ENCODE peak calls at places on chromosomes 1 and 21, in five cellular contexts. Z is neural crest cell, T is endothelial cell, C is A549, J is GM12864. U is an unnamed sample.

GRCh38 chr1:21337459-21337930 is 47.2 kb upstream of the ECE1 start:
- DNase-seq in Z (no peak), T (no peak), C (no peak), J (no peak), U (no peak)

GRCh38 chr1:78048446-78048845 is 2.7 kb downstream of the GIPC2 start:
- DNase-seq in Z (no peak), T (no peak), C (no peak), J (no peak), U (no peak)

GRCh38 chr1:216173315-216173714 is 249.9 kb downstream of the USH2A start:
- DNase-seq in Z (no peak), T (no peak), C (no peak), J (no peak), U (no peak)

GRCh38 chr1:198337886-198338285 is 181.1 kb downstream of the NEK7 start:
- DNase-seq in Z (no peak), T (no peak), C (no peak), J (no peak), U (no peak)

GRCh38 chr1:208654241-208654640 is 410.1 kb upstream of the PLXNA2 start:
- DNase-seq in Z (no peak), T (peak; percentile 17), C (peak; percentile 4), J (no peak), U (no peak)

GRCh38 chr1:19485362-19486187 is at the start of gene CAPZB:
- DNase-seq in Z (peak; percentile 84), T (peak; percentile 96), C (peak; percentile 83), J (no peak), U (peak; percentile 75)

GRCh38 chr1:231423648-231424047 is 1.6 kb upstream of the EGLN1 start:
- DNase-seq in Z (no peak), T (no peak), C (no peak), J (no peak), U (no peak)

GRCh38 chr1:40712997-40713396 is 21.5 kb downstream of the NFYC start:
- DNase-seq in Z (no peak), T (no peak), C (no peak), J (no peak), U (no peak)

GRCh38 chr21:35215870-35216269 is 166.8 kb upstream of the RUNX1 start:
- DNase-seq in Z (no peak), T (no peak), C (no peak), J (no peak), U (no peak)

GRCh38 chr1:76501136-76501535 is 366.1 kb upstream of the ST6GALNAC5 start:
- DNase-seq in Z (no peak), T (no peak), C (no peak), J (no peak), U (no peak)

GRCh38 chr1:94927405-94928175 is 680 bp upstream of the CNN3 start:
- DNase-seq in Z (no peak), T (no peak), C (no peak), J (no peak), U (no peak)

GRCh38 chr1:209610378-209610905 is 26.9 kb downstream of the CAMK1G start:
- DNase-seq in Z (no peak), T (no peak), C (no peak), J (no peak), U (no peak)

GRCh38 chr21:25558123-25558522 is 49.2 kb downstream of the MRPL39 start:
- DNase-seq in Z (no peak), T (no peak), C (no peak), J (no peak), U (no peak)

GRCh38 chr1:24856787-24857527 is 73.1 kb downstream of the RUNX3 start:
- DNase-seq in Z (no peak), T (no peak), C (no peak), J (no peak), U (no peak)

GRCh38 chr1:2255047-2255419 is 26.9 kb downstream of the SKI start:
- DNase-seq in Z (no peak), T (no peak), C (no peak), J (no peak), U (no peak)

GRCh38 chr1:27624467-27625233 is 10.3 kb downstream of the FGR start:
- DNase-seq in Z (no peak), T (no peak), C (no peak), J (no peak), U (no peak)

GRCh38 chr1:192604979-192605620 is 29.5 kb downstream of the RGS1 start:
- DNase-seq in Z (no peak), T (no peak), C (no peak), J (no peak), U (no peak)

GRCh38 chr1:153375511-153375910 is at the start of gene S100A12:
- DNase-seq in Z (no peak), T (no peak), C (no peak), J (no peak), U (no peak)

GRCh38 chr1:201426395-201427310 is 5.1 kb upstream of the TNNI1 start:
- DNase-seq in Z (no peak), T (no peak), C (no peak), J (no peak), U (no peak)

GRCh38 chr1:37795340-37796110 is 1.9 kb downstream of the MANEAL start:
- DNase-seq in Z (peak; percentile 68), T (peak; percentile 71), C (no peak), J (no peak), U (no peak)

GRCh38 chr1:235648407-235648907 is 1.1 kb downstream of the GNG4 start:
- DNase-seq in Z (no peak), T (no peak), C (no peak), J (no peak), U (no peak)

GRCh38 chr1:161273402-161273801 is 14.9 kb downstream of the PCP4L1 start:
- DNase-seq in Z (no peak), T (no peak), C (no peak), J (no peak), U (no peak)

GRCh38 chr1:10860218-10860617 is 63.8 kb upstream of the CASZ1 start:
- DNase-seq in Z (no peak), T (no peak), C (no peak), J (no peak), U (no peak)

GRCh38 chr21:31872452-31873274 is at the start of gene HUNK:
- DNase-seq in Z (peak; percentile 59), T (peak; percentile 54), C (peak; percentile 13), J (no peak), U (peak; percentile 82)

GRCh38 chr1:47023268-47024137 is at the start of gene CYP4X1:
- DNase-seq in Z (peak; percentile 5), T (peak; percentile 18), C (no peak), J (no peak), U (no peak)

GRCh38 chr1:178512566-178513277 is at the start of gene TEX35:
- DNase-seq in Z (no peak), T (no peak), C (no peak), J (no peak), U (no peak)

GRCh38 chr1:53715478-53715877 is 23.5 kb downstream of the GLIS1 start:
- DNase-seq in Z (peak; percentile 64), T (peak; percentile 78), C (no peak), J (no peak), U (no peak)

GRCh38 chr1:155396874-155397476 is 76.3 kb downstream of the RUSC1 start:
- DNase-seq in Z (no peak), T (no peak), C (no peak), J (no peak), U (no peak)

GRCh38 chr1:31926846-31927660 is 11.1 kb downstream of the PTP4A2 start:
- DNase-seq in Z (no peak), T (no peak), C (no peak), J (no peak), U (no peak)

GRCh38 chr1:160121388-160121787 is 5.8 kb downstream of the ATP1A2 start:
- DNase-seq in Z (no peak), T (no peak), C (no peak), J (no peak), U (no peak)

GRCh38 chr1:58858344-58858673 is 74.5 kb upstream of the JUN start:
- DNase-seq in Z (no peak), T (no peak), C (no peak), J (no peak), U (no peak)

GRCh38 chr1:17264470-17264869 is 15.6 kb downstream of the PADI3 start:
- DNase-seq in Z (no peak), T (no peak), C (no peak), J (no peak), U (no peak)

GRCh38 chr1:17260264-17260663 is 11.4 kb downstream of the PADI3 start:
- DNase-seq in Z (no peak), T (no peak), C (no peak), J (no peak), U (no peak)

GRCh38 chr1:17265950-17266349 is 17.1 kb downstream of the PADI3 start:
- DNase-seq in Z (no peak), T (no peak), C (no peak), J (no peak), U (no peak)

GRCh38 chr1:17260738-17261137 is 11.8 kb downstream of the PADI3 start:
- DNase-seq in Z (no peak), T (no peak), C (no peak), J (no peak), U (no peak)

GRCh38 chr1:17265162-17265561 is 16.3 kb downstream of the PADI3 start:
- DNase-seq in Z (no peak), T (no peak), C (no peak), J (no peak), U (no peak)
- TF ChIP-seq CTCF in Z (no peak), T (no peak), C (no peak), J (no peak), U (no peak)

GRCh38 chr1:151060241-151061011 is at the start of gene MLLT11:
- DNase-seq in Z (peak; percentile 70), T (peak; percentile 45), C (peak; percentile 66), J (no peak), U (peak; percentile 81)
- TF ChIP-seq CTCF in Z (no peak), T (no peak), C (no peak), J (no peak), U (peak; percentile 22)

GRCh38 chr21:39066829-39067785 is 116.1 kb downstream of the PSMG1 start:
- DNase-seq in Z (no peak), T (no peak), C (no peak), J (no peak), U (no peak)
- TF ChIP-seq CTCF in Z (no peak), T (no peak), C (no peak), J (no peak), U (no peak)

GRCh38 chr1:111364690-111365089 is 62.8 kb downstream of the OVGP1 start:
- DNase-seq in Z (no peak), T (no peak), C (no peak), J (no peak), U (no peak)
- TF ChIP-seq CTCF in Z (no peak), T (no peak), C (no peak), J (no peak), U (no peak)

DNA sequence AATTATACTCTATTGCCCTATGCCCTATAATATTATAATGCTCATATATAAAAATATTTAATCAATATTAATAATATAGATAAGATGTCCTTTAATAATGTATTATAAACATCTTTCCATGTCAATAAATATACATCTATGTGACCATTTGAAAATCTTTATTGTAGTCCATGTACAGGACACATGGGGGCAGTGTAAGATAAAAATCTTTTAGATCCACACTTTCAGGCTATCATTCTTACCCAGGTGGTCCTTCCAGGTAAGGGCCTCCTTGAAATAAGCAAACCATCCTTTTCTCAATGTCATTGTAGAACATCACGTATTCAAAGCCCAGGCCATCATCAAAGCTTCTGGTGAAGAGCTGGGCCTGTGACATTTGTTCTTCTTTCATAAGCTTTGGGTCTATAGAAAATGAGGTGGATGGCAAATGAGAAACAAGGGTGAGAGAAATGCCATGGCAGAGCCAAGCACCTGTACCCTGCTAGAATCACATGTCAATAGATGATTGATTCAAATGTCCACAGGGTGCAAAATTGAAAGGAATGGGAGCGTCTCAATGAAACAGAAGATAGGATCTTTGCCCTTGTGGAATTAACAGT is 20.2 kb downstream of the THEM4 start:
- DNase-seq in Z (no peak), T (no peak), C (peak; percentile 41), J (peak; percentile 12), U (no peak)
- TF ChIP-seq CTCF in Z (peak; percentile 67), T (peak; percentile 38), C (peak; percentile 67), J (peak; percentile 31), U (peak; percentile 46)